ENCODE peak calls at places on chromosomes 4 and X, in four cellular contexts. O is endothelial cell of umbilical vein, Y is NB4, Q is ovary. P is an unnamed sample.

GRCh38 chr4:82469776-82470345 is 39.5 kb downstream of the ENOPH1 start:
- DNase-seq in O (peak; percentile 61), Q (no peak), Y (peak; percentile 26), P (no peak)

GRCh38 chr4:73891739-73892405 is 22.7 kb downstream of the CXCL1 start:
- DNase-seq in O (no peak), Q (no peak), Y (no peak), P (no peak)

GRCh38 chr4:187770345-187770744 is 225.2 kb upstream of the ZFP42 start:
- DNase-seq in Y (peak; percentile 2), O (no peak), Q (no peak), P (no peak)

GRCh38 chr4:56613101-56613862 is 67.8 kb downstream of the HOPX start:
- DNase-seq in Y (no peak), O (peak; percentile 5), Q (no peak), P (no peak)

GRCh38 chrX:26649534-26649933 is 433.6 kb downstream of the MAGEB5 start:
- DNase-seq in Y (peak; percentile 37), Q (no peak), O (no peak), P (peak; percentile 17)

GRCh38 chrX:10854594-10854993 is 234.2 kb upstream of the MID1 start:
- DNase-seq in O (no peak), Y (no peak), Q (no peak), P (no peak)

GRCh38 chr4:70761276-70761816 is 39.6 kb downstream of the RUFY3 start:
- DNase-seq in O (no peak), Q (no peak), Y (no peak), P (no peak)

GRCh38 chr4:122831515-122832196 is 5.0 kb downstream of the FGF2 start:
- DNase-seq in Y (no peak), Q (no peak), O (no peak), P (no peak)

GRCh38 chr4:8698341-8699062 is 105.9 kb downstream of the CPZ start:
- DNase-seq in Y (no peak), O (no peak), Q (peak; percentile 16), P (no peak)

GRCh38 chr4:21678711-21679110 is 269.9 kb downstream of the KCNIP4 start:
- DNase-seq in Q (no peak), Y (no peak), O (no peak), P (no peak)

GRCh38 chr4:87030124-87030523 is 95.3 kb downstream of the AFF1 start:
- DNase-seq in Y (no peak), Q (no peak), O (no peak), P (no peak)

GRCh38 chrX:107025538-107025937 is 25.5 kb upstream of the MORC4 start:
- DNase-seq in Y (peak; percentile 25), Q (no peak), O (peak; percentile 29), P (peak; percentile 46)

GRCh38 chr4:121696140-121696640 is 590 bp downstream of the ANXA5 start:
- DNase-seq in Y (peak; percentile 50), O (peak; percentile 69), Q (peak; percentile 84), P (peak; percentile 65)

GRCh38 chr4:106541253-106541652 is 172.7 kb upstream of the GIMD1 start:
- DNase-seq in O (peak; percentile 62), Q (no peak), Y (no peak), P (no peak)

GRCh38 chr4:71361476-71361875 is 22.7 kb downstream of the SLC4A4 start:
- DNase-seq in O (no peak), Y (no peak), Q (no peak), P (no peak)

GRCh38 chr4:25842229-25842840 is 20.5 kb downstream of the SEL1L3 start:
- DNase-seq in O (no peak), Y (peak; percentile 48), Q (no peak), P (no peak)

GRCh38 chr4:48290146-48290772 is 20.6 kb upstream of the TEC start:
- DNase-seq in Y (peak; percentile 30), Q (no peak), O (peak; percentile 22), P (peak; percentile 29)

GRCh38 chr4:93495346-93495745 is 333.2 kb upstream of the ATOH1 start:
- DNase-seq in Y (no peak), Q (no peak), O (no peak), P (no peak)

GRCh38 chr4:53653484-53654053 is 62.3 kb upstream of the LNX1 start:
- DNase-seq in O (peak; percentile 8), Y (peak; percentile 29), Q (peak; percentile 50), P (no peak)

GRCh38 chr4:183966371-183966770 is 61.3 kb downstream of the STOX2 start:
- DNase-seq in Q (no peak), Y (peak; percentile 82), O (no peak), P (no peak)

GRCh38 chr4:53376900-53377299 is 541 bp upstream of the FIP1L1 start:
- DNase-seq in Q (no peak), Y (peak; percentile 11), O (no peak), P (no peak)

GRCh38 chrX:80812176-80812575 is 2.5 kb upstream of the BRWD3 start:
- DNase-seq in Q (no peak), O (peak; percentile 1), Y (peak; percentile 83), P (peak; percentile 58)

GRCh38 chrX:75155830-75156525 is at the start of gene ABCB7:
- DNase-seq in O (peak; percentile 63), Q (peak; percentile 68), Y (peak; percentile 82), P (peak; percentile 83)

GRCh38 chr4:15653864-15654391 is 1.2 kb downstream of the FBXL5 start:
- DNase-seq in O (peak; percentile 72), Q (no peak), Y (peak; percentile 79), P (peak; percentile 80)

GRCh38 chr4:79227896-79228295 is 98.0 kb downstream of the NAA11 start:
- DNase-seq in Y (peak; percentile 76), O (no peak), Q (peak; percentile 65), P (no peak)

GRCh38 chr4:109967798-109968520 is 55.3 kb downstream of the EGF start:
- DNase-seq in Q (no peak), Y (peak; percentile 10), O (no peak), P (no peak)

GRCh38 chrX:31392541-31392940 is 320.7 kb upstream of the FTHL17 start:
- DNase-seq in O (no peak), Q (no peak), Y (no peak), P (no peak)

GRCh38 chr4:44801384-44801783 is 75.0 kb upstream of the GNPDA2 start:
- DNase-seq in Y (no peak), O (no peak), Q (no peak), P (no peak)

GRCh38 chr4:41882622-41883347 is 52.4 kb upstream of the TMEM33 start:
- DNase-seq in Q (peak; percentile 59), O (peak; percentile 35), Y (peak; percentile 61), P (peak; percentile 63)

GRCh38 chr4:82782626-82783025 is 16.0 kb downstream of the SCD5 start:
- DNase-seq in Y (no peak), O (no peak), Q (no peak), P (no peak)

GRCh38 chr4:153084249-153084648 is 120.0 kb upstream of the TRIM2 start:
- DNase-seq in Y (no peak), Q (no peak), O (no peak), P (no peak)

GRCh38 chrX:122238801-122239200 is 945.3 kb upstream of the GRIA3 start:
- DNase-seq in Y (no peak), O (no peak), Q (no peak), P (no peak)

GRCh38 chr4:174282836-174283506 is 496 bp downstream of the FBXO8 start:
- DNase-seq in O (peak; percentile 93), Y (peak; percentile 93), Q (peak; percentile 73), P (peak; percentile 96)

DNA sequence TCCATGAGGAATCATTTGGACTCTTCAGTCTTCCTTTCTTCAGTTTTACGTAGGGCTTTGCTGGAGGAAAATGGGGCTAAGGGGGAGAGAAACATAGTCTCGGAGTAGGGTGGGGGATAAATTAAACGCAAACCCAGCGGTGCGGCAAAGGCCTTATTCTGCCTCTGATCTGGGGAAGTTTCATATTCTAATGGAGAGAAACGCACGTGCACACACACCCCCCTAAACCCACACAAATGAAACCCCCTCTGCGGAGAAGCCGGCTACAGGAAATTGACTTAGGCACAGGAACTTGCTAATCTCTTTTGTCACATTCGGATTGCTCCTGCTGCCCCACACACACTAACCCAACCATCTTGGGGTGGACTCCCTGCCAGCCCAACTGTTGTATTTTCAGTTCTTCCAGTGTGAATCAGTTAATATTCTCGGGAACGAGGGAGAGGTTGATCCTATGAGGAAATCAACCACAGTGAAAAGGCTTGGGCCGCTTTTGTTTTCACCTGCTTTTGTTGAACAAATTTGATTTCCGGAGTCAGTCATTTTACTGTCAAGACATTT is at the start of gene RHOH:
- DNase-seq in Y (peak; percentile 75), Q (no peak), O (no peak), P (peak; percentile 64)
- TF ChIP-seq POLR2A in Y (peak; percentile 53), Q (no peak), O (no peak), P (peak; percentile 60)

DNA sequence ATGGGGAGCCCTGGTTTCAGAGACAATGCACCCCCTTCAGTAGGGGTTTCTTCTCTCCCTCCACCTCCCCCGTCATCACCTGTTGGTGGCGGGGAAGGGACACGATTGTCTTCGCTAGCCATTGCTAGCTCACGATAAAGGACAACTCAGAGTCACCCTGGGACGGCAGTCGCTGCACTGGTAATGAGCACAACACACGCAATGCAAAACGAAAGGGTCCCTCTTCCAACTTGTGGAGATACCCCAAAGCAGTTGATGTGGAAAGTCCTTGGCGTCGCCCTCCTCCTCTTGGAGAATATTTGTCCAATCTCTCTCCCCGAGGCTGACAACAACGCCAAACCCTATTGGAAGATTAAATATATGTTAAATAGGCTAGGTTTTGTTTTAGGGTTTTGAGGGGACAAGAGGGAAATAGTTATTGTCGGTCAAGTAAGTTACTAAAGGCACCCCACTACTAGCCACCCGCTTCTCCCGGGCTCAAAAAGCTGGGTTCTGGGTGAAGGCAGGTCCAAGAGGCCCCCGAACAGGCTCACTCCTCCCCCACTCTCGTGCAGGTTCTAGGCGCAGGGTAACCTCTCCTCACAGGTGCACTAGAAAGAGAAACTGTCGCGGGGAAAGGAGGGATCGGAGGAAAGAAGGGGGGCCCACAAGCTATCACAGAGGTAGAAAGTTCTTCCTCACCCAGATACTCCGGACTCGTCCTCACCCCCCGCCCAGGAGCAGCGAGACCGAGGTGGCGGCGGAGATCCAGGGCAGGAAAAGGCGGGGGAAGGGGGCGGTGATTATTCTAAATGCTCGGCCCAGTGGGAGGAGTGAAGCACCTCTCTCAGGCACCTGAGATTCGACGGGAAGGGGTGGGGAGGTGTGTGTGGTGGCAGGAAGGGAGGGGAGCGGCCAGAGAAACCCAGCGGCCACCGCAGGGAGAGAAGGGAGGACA is at the start of gene LRBA:
- DNase-seq in O (peak; percentile 73), Y (peak; percentile 79), Q (peak; percentile 74), P (peak; percentile 84)
- TF ChIP-seq POLR2A in O (no peak), Y (no peak), Q (no peak), P (no peak)

DNA sequence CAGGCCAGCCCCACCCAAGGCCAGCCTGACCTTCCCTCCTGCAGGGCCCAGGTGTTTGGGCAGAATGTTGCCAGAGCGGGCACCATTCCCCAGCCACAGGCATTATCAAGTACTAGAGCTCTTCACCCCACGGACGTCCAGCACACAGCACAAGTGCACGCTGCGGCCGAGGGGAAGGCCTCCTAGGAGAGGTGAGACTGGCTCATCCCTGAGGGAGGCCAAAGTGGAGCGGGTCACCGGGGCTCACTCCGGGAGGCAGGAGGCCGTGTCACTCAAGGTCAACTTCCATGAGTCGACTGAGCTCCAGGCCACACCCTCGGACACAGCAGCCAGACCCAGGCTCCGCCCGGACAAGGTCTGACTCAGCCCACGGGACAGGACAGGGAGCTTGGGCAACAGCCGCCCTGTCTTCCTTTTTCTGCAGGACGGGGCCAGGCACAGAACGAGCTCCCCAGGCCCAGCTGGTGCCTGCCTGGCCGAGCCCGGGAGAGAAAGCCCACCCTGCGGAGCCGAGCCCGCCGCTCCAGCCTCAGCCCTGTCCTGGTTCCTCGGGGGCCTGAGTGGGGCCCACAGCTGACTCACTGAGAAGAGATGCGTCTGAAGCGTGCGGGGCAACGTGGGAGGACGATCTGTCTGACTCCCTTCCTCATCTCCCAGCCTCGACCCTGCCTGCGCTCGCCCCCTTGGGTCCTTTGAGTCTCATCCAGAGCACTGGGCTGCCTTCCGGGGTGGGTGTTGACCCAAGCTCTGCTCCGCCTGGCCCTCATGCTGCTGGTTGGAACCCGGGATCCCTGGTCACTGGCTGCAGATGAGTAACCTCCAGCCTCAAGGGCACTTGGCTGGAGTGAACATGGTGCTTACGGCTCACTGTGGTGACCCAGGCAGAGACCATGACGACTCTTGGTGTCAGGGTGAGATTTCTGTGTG is 1.6 kb downstream of the SLC49A3 start:
- DNase-seq in Q (no peak), Y (peak; percentile 96), O (peak; percentile 45), P (peak; percentile 59)
- TF ChIP-seq POLR2A in Q (no peak), Y (peak; percentile 69), O (no peak), P (no peak)

GRCh38 chr4:103075894-103076776 is at the start of gene SLC9B2:
- DNase-seq in O (peak; percentile 74), Y (peak; percentile 74), Q (peak; percentile 83), P (peak; percentile 87)
- TF ChIP-seq POLR2A in O (peak; percentile 70), Y (peak; percentile 9), Q (peak; percentile 28), P (peak; percentile 81)

P was measured in erythroblast.